ENCODE peak calls at places on chromosomes 11 and 22, in six cellular contexts. B is SK-N-SH, K is K562, E is HL-60, M is H1, N is GM12878. V is an unnamed sample.

GRCh38 chr11:68216171-68216938 is 3.3 kb upstream of the KMT5B start:
- DNase-seq in E (no peak), N (no peak), B (no peak), M (no peak), K (no peak), V (no peak)

GRCh38 chr11:83044958-83045712 is 26.6 kb downstream of the RAB30 start:
- DNase-seq in E (no peak), B (no peak), K (no peak), N (no peak), M (no peak), V (no peak)

GRCh38 chr11:503179-503981 is 3.7 kb downstream of the RNH1 start:
- DNase-seq in M (no peak), K (peak), E (peak), N (peak), B (no peak), V (no peak)

GRCh38 chr22:22021160-22021750 is 38.7 kb upstream of the TOP3B start:
- DNase-seq in M (no peak), N (no peak), B (no peak), K (peak), E (no peak), V (no peak)

GRCh38 chr22:29205598-29206371 is at the start of gene EMID1:
- DNase-seq in E (no peak), K (peak), N (no peak), M (no peak), B (peak), V (no peak)

GRCh38 chr11:67055812-67056211 is 835 bp upstream of the RHOD start:
- DNase-seq in B (no peak), E (no peak), M (no peak), K (peak), N (no peak), V (no peak)

GRCh38 chr11:118921929-118922744 is 3.6 kb downstream of the BCL9L start:
- DNase-seq in M (no peak), K (peak), B (peak), E (no peak), N (no peak), V (peak)

GRCh38 chr11:93192163-93192562 is 5.6 kb downstream of the SLC36A4 start:
- DNase-seq in N (no peak), B (peak), K (peak), E (no peak), M (no peak), V (no peak)

GRCh38 chr22:48546653-48547424 is 1280.8 kb downstream of the BRD1 start:
- DNase-seq in M (no peak), E (no peak), K (no peak), N (no peak), B (no peak), V (no peak)

GRCh38 chr11:42023267-42023666 is 563.8 kb upstream of the LRRC4C start:
- DNase-seq in N (no peak), K (no peak), E (no peak), B (no peak), M (no peak), V (no peak)

GRCh38 chr11:94740083-94740974 is 27.8 kb upstream of the AMOTL1 start:
- DNase-seq in K (no peak), E (no peak), B (peak), N (no peak), M (no peak), V (no peak)

GRCh38 chr11:119791701-119792151 is 62.7 kb upstream of the NECTIN1 start:
- DNase-seq in N (no peak), M (no peak), B (no peak), E (no peak), K (no peak), V (no peak)

GRCh38 chr11:121928597-121929580 is 187.1 kb downstream of the BLID start:
- DNase-seq in N (no peak), B (no peak), M (no peak), E (no peak), K (no peak), V (peak)

GRCh38 chr11:3995949-3996554 is 98.5 kb upstream of the RRM1 start:
- DNase-seq in N (no peak), K (no peak), E (no peak), B (no peak), M (no peak), V (no peak)

GRCh38 chr11:40924915-40925314 is 534.5 kb downstream of the LRRC4C start:
- DNase-seq in N (no peak), E (no peak), B (no peak), K (no peak), M (no peak), V (no peak)

GRCh38 chr11:63554901-63555218 is 8.3 kb downstream of the PLAAT2 start:
- DNase-seq in E (no peak), N (no peak), K (no peak), M (no peak), B (no peak), V (no peak)

GRCh38 chr11:73784080-73784634 is 3.5 kb upstream of the MRPL48 start:
- DNase-seq in N (no peak), K (no peak), B (no peak), M (no peak), E (peak), V (peak)

GRCh38 chr11:47338396-47339241 is 13.9 kb downstream of the MYBPC3 start:
- DNase-seq in N (no peak), M (no peak), K (no peak), B (no peak), E (no peak), V (no peak)

GRCh38 chr11:64131657-64132387 is 34.1 kb downstream of the MACROD1 start:
- DNase-seq in M (no peak), K (no peak), B (no peak), N (no peak), E (no peak), V (peak)

GRCh38 chr11:7098235-7098832 is 9.5 kb downstream of the RBMXL2 start:
- DNase-seq in B (peak), E (peak), M (no peak), N (peak), K (peak), V (peak)

GRCh38 chr11:68582416-68583046 is 101.8 kb upstream of the GAL start:
- DNase-seq in B (no peak), K (no peak), N (no peak), M (no peak), E (no peak), V (no peak)

GRCh38 chr11:119509277-119509841 is 86.4 kb upstream of the THY1 start:
- DNase-seq in E (no peak), M (no peak), N (no peak), K (no peak), B (no peak), V (no peak)

GRCh38 chr11:85718991-85719807 is 33.2 kb upstream of the CCDC89 start:
- DNase-seq in N (no peak), E (no peak), K (no peak), M (peak), B (no peak), V (peak)

GRCh38 chr22:37105154-37105553 is 4.4 kb downstream of the TMPRSS6 start:
- DNase-seq in N (no peak), B (no peak), M (no peak), E (peak), K (no peak), V (no peak)

GRCh38 chr11:102476069-102476468 is 23.5 kb upstream of the TMEM123 start:
- DNase-seq in B (no peak), N (no peak), M (no peak), E (no peak), K (no peak), V (no peak)

GRCh38 chr11:61744609-61745156 is 7.8 kb upstream of the MYRF start:
- DNase-seq in N (no peak), B (no peak), E (no peak), K (no peak), M (no peak), V (no peak)

GRCh38 chr22:27206001-27206746 is 548.8 kb downstream of the MIAT start:
- DNase-seq in E (no peak), N (no peak), M (no peak), B (no peak), K (no peak), V (no peak)

GRCh38 chr22:36595154-36595553 is 66.2 kb upstream of the EIF3D start:
- DNase-seq in K (no peak), B (no peak), E (no peak), N (no peak), M (no peak), V (no peak)

GRCh38 chr11:86919557-86920210 is 35.5 kb downstream of the FZD4 start:
- DNase-seq in B (peak), K (peak), M (no peak), N (no peak), E (peak), V (peak)

DNA sequence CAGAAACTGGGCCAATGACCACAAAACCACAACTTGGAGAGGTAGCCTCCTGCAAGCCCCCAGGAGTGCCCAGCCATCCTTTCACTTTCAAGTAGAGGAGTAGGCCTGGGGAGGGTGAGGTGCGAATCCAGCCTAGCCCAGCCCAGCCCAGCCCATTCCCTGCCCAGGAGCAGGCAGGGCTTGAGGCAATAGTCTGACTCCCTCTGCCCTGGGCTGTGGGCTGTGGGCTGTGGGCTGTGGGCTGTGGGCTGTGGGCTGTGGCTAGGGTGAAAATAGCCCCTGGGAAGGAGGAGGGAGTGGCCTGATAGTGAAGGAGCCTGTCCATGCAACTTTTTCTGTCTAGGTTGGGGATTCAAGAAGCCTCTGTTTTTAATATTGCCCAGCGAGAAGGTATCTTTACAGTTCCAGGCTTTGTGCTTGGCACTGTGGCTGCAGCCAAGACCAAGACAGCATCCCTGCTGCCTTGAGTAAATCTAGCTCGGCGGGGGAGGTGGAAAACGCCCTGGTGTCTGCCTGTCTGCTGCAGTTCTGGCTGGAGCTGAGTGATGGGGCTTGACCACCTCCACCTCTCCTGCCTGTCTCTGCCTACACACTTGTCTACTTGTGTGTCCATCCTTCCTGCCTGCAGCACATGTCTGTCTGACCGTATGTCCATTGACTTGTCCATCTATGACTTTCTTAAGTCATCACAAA is 40.7 kb downstream of the LMO1 start:
- DNase-seq in K (no peak), B (no peak), M (no peak), N (no peak), E (peak), V (no peak)
- TF ChIP-seq GABPA in K (no peak), B (no peak), M (no peak), N (no peak), E (no peak), V (no peak)

GRCh38 chr22:38315801-38316339 is 1.4 kb downstream of the CSNK1E start:
- DNase-seq in K (no peak), E (peak), B (no peak), M (no peak), N (no peak), V (no peak)
- TF ChIP-seq GABPA in K (no peak), E (no peak), B (no peak), M (no peak), N (no peak), V (no peak)

GRCh38 chr11:77094841-77095365 is 7.7 kb upstream of the OMP start:
- DNase-seq in B (no peak), M (no peak), E (no peak), K (no peak), N (no peak), V (no peak)

GRCh38 chr11:77095551-77096490 is 6.8 kb upstream of the OMP start:
- DNase-seq in B (no peak), K (no peak), E (no peak), N (no peak), M (no peak), V (peak)

GRCh38 chr11:77093987-77094840 is 8.4 kb upstream of the OMP start:
- DNase-seq in B (no peak), E (no peak), K (no peak), N (no peak), M (no peak), V (no peak)

GRCh38 chr11:77093056-77093891 is 9.4 kb upstream of the OMP start:
- DNase-seq in E (no peak), M (no peak), N (no peak), B (no peak), K (no peak), V (no peak)

DNA sequence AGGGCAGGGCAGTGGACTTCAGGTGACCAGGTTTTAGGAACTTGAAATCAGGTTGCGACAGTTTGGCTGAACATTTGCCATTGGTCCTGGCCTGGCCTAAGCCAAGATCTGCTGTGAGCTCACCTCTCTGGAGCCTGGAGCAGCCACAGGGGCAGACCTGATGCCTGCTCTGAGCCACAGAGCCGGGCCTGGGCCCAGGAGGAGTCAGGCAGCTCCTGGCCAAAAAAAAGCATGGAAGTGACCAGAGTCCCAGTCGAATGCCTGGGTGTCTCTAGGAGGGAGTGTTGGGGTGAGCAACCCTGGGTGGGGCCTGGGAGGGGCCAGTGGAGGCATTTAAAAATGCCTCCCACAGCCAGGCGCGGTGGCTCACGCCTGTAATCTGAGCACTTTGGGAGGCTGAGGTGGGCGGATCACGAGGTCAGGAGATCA is 6.0 kb upstream of the OMP start:
- DNase-seq in M (no peak), K (no peak), E (no peak), B (no peak), N (no peak), V (no peak)
- TF ChIP-seq GABPA in M (no peak), K (no peak), E (no peak), B (no peak), N (no peak), V (no peak)

DNA sequence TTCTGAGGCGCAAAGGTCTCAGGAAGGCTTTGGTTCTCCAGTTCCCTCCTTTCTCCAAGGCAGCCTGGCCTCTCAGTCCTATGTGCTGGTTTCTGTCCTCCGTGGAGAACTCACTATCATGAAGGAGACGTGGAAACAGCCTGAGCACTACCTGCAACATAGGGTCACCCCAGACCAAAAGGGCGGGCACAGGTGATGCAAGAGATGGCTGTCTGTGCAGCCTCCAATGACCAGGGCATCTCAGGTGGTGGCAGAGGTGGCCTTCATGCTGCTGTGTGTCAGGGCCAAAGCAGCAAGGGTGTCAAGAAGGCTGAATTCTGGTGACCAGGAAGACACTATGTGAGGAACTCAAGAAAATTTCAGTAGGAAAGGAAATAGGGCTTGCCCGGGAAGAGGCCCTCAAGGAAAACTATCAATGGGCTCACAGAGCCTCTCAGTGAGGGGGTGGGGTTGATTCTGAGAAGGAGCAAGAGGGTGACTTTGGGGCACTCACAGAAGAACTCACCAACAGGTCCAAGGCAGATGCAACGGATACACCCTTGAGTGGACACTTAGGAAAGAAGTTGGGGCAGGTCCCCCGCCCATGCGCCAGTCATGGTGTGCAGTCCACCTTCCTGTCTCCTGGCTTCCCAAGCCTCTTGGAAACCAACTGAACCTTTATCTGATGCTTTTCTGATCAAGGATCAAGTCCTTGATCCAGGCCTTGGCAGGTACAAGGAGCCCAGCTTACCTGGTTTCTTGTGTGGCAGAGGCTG is 212.3 kb upstream of the B3GAT1 start:
- DNase-seq in E (no peak), M (no peak), K (no peak), N (no peak), B (no peak), V (no peak)
- TF ChIP-seq GABPA in E (no peak), M (no peak), K (no peak), N (no peak), B (no peak), V (no peak)

DNA sequence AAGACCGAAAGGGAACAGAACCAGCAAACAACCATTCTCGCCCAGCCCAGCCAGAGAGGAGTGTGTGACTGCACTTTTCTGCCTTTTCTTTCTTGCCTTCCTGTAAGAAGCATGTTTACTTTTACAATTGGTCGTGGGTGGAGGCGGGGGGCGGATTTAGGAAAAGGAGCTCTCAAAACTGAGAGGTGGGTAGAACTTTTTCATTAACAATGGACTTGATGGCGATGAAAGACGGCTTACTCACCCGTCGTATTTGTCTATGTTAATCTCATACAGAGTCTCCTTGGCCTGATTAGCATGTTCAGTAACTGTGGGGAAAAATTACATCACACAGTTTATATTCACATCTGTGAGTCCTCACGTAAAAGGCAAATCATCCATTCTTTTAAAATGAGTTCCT is 27.2 kb downstream of the CERK start:
- DNase-seq in N (no peak), B (no peak), K (no peak), M (no peak), E (no peak), V (no peak)
- TF ChIP-seq GABPA in N (no peak), B (no peak), K (no peak), M (no peak), E (no peak), V (no peak)

GRCh38 chr11:106990322-106990721 is 28.0 kb downstream of the GUCY1A2 start:
- DNase-seq in N (no peak), M (no peak), E (no peak), B (no peak), K (no peak), V (no peak)
- TF ChIP-seq GABPA in N (no peak), M (no peak), E (no peak), B (no peak), K (no peak), V (no peak)

GRCh38 chr11:10566257-10566956 is 2.1 kb downstream of the LYVE1 start:
- DNase-seq in M (no peak), B (no peak), N (no peak), K (no peak), E (no peak), V (no peak)

GRCh38 chr11:10564692-10565318 is 3.7 kb downstream of the LYVE1 start:
- DNase-seq in K (no peak), E (peak), N (no peak), B (no peak), M (no peak), V (no peak)

GRCh38 chr11:10567466-10567865 is 999 bp downstream of the LYVE1 start:
- DNase-seq in B (no peak), E (no peak), K (no peak), N (no peak), M (no peak), V (no peak)

GRCh38 chr11:10565493-10565892 is 3.0 kb downstream of the LYVE1 start:
- DNase-seq in B (no peak), N (no peak), E (no peak), M (no peak), K (no peak), V (no peak)

DNA sequence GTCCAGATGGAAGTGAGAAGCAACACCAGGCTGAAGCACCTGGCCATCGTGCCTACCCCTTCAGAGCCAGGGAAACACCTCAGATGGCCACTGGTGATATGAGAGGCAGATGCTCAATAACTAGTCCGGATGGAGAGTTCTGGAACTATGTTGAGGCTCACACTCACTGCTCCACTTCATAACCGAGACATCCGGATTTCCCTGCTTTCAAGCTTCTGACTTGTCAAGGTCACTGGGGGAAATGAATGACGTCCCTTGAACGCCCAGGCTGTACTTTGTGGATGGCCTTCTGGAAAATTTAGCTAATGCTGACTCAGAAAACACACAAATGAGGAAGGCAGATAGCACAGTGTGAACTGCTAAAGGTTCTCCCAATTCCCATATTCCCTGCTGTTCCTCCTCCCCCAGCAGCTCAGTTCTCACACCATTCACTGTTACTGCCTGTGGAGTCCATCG is at the start of gene LYVE1:
- DNase-seq in B (no peak), N (no peak), K (no peak), E (no peak), M (no peak), V (peak)
- TF ChIP-seq GABPA in B (no peak), N (no peak), K (no peak), E (no peak), M (no peak), V (no peak)

GRCh38 chr11:70510571-70510970 is 112.2 kb downstream of the CTTN start:
- DNase-seq in B (no peak), M (no peak), N (no peak), E (no peak), K (no peak), V (no peak)

GRCh38 chr11:70510106-70510505 is 111.8 kb downstream of the CTTN start:
- DNase-seq in K (no peak), E (no peak), B (no peak), M (no peak), N (no peak), V (no peak)

GRCh38 chr11:70512716-70513115 is 114.4 kb downstream of the CTTN start:
- DNase-seq in B (no peak), E (no peak), N (no peak), M (no peak), K (no peak), V (no peak)

GRCh38 chr11:70509476-70509875 is 111.1 kb downstream of the CTTN start:
- DNase-seq in N (no peak), M (no peak), E (no peak), B (no peak), K (no peak), V (no peak)

DNA sequence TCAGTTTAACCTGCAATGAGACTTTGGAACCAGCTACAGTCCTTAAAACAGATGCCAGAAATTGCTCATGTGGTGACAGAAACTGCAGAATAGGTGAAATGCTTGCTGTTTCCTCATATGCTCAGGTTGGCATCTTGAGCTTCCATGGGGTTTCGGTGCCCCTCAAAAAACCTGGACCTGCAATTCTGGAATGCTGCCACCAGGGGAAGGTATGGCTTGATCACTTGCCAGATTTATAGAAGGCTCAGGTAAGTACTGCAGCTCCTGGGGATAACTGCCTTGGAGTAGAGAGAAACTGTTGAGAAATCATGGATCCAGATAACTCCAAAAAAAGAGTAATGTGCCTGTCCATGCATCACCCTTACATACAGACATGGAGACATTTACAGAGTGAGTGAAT is 113.0 kb downstream of the CTTN start:
- DNase-seq in N (no peak), K (peak), E (no peak), B (no peak), M (no peak), V (no peak)
- TF ChIP-seq GABPA in N (no peak), K (no peak), E (no peak), B (no peak), M (no peak), V (no peak)

V was measured in HepG2.